ENCODE peak calls at places on chromosomes 7 and 10, in four cellular contexts. V is uterus, H is lower lobe of right lung, E is brain microvascular endothelial cell. J is an unnamed sample.

GRCh38 chr7:43784030-43785001 is 25.8 kb downstream of the BLVRA start:
- DNase-seq in V (no peak), H (peak), E (peak), J (no peak)

GRCh38 chr10:72086466-72087391 is 1.6 kb downstream of the SPOCK2 start:
- DNase-seq in V (no peak), H (peak), E (no peak), J (peak)

GRCh38 chr10:86160890-86161585 is 205.6 kb downstream of the GRID1 start:
- DNase-seq in V (no peak), H (no peak), E (no peak), J (no peak)

GRCh38 chr7:25707733-25708132 is 444.3 kb upstream of the NFE2L3 start:
- DNase-seq in V (no peak), H (no peak), E (peak), J (no peak)

GRCh38 chr7:17633099-17633498 is 307.2 kb downstream of the SNX13 start:
- DNase-seq in V (no peak), H (no peak), E (peak), J (peak)

GRCh38 chr10:14574885-14575284 is 199.8 kb downstream of the FAM107B start:
- DNase-seq in V (no peak), H (no peak), E (no peak), J (no peak)

GRCh38 chr7:111076205-111076604 is 14.7 kb upstream of the LRRN3 start:
- DNase-seq in V (no peak), H (no peak), E (peak), J (no peak)

GRCh38 chr10:71072820-71073205 is 139.6 kb upstream of the UNC5B start:
- DNase-seq in V (no peak), H (no peak), E (no peak), J (no peak)

GRCh38 chr7:100389437-100390088 is 16.3 kb downstream of the PILRA start:
- DNase-seq in V (no peak), H (no peak), E (no peak), J (no peak)

GRCh38 chr7:150982348-150982747 is 4.2 kb upstream of the KCNH2 start:
- DNase-seq in V (no peak), H (no peak), E (no peak), J (no peak)
- H3K27ac ChIP-seq in V (no peak), H (no peak), E (no peak), J (no peak)

DNA sequence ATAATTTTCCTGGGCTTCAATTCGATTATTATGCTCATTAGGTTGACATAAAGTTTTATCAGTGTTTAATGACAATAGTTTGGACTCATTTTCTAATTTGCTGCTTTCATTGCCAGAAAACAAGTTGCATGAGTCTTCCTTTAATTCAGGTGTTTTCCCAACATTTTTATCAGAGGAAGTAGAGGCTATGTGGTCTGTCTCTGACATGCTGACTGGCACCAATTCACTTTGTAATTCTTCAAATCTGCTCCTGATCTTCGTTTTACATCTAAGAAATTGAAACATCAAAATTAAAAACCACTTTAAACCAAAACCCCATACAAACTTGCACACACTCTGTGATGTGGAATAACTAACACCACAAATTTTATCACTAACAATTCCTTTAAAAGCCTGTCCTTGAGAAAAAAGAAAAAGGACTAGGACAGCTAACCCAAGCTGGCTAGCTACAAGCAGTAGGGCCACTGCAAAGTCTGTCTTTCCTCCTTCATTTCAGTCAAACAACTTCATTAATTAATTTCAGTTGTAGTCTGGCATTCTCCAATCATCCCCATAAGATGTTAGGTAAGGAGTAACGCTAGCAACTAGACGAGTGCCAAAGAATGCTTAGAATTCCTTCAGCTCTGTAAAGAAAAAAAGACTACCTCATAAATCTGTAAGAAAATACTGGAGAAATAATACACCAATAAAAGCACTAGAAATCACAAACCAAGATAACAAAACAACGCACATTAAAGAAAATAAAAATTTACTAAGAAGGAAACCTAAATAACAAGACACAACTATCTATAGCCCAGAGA is 10.7 kb downstream of the CCDC186 start:
- DNase-seq in V (no peak), H (no peak), E (no peak), J (peak)
- H3K27ac ChIP-seq in V (no peak), H (no peak), E (no peak), J (no peak)

DNA sequence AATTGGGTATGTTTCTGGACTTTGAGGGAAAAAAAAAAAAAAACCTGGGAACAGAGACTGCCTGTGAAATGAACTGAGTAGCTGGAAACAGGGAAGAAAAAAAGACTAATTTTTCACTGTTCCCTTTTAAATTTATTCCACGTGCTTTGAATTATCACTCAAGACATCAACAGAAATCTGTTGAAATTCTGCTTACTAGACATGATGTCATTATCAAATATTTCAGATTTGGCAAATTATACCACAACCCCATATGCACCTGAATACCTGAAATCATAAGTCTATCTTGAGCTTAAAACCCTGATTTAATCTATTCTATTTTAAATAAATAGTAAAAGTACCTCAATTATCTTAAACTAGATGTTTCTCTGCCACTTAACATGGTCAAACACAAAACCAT is 5.0 kb upstream of the REEP3 start:
- DNase-seq in V (no peak), H (no peak), E (no peak), J (no peak)
- H3K27ac ChIP-seq in V (peak), H (no peak), E (peak), J (no peak)

DNA sequence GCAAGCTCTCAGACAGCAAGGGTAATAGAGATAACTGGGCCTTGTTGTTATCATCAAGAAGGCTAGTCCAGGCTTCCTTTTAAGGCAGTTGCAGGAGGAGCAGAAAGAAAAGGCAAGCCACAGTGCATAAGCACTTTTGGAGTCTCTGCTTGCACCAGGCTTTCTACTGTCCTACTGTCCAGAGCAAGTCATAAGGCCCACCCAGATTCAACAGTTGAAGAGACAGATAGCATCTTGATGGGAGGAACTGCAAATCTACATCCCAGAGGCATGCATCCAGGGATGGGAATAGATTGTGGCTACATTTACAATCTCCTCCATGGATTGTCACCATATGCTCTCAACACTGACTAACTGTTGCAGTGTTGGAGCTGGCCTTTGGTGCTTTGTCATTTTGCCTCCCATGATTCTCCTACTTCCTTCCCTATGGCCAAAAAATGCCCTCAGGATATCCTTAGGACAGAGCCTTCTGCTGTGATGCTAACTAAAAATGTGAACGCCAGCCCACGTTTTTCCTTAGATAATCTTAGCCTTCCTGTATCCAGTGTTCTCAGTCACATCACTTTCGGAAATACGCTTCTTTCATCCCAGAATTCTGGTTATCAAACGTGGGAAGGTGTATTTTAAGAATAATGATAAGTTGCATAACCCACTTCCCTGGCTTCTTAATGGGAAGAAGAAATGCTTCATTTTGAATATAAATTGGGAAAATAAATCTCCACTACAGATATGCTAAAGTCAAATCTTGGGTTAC is 3.7 kb downstream of the GIMAP4 start:
- DNase-seq in V (no peak), H (no peak), E (no peak), J (no peak)
- H3K27ac ChIP-seq in V (no peak), H (peak), E (no peak), J (no peak)

GRCh38 chr7:89001306-89001705 is 205.8 kb upstream of the TEX47 start:
- DNase-seq in V (no peak), H (no peak), E (no peak), J (no peak)

GRCh38 chr7:89003619-89003956 is 208.1 kb upstream of the TEX47 start:
- DNase-seq in V (no peak), H (no peak), E (no peak), J (no peak)

GRCh38 chr7:89002942-89003618 is 207.5 kb upstream of the TEX47 start:
- DNase-seq in V (no peak), H (no peak), E (no peak), J (no peak)
- H3K27ac ChIP-seq in V (no peak), H (no peak), E (no peak), J (no peak)